ENCODE peak calls at places on chromosomes 13 and 19, in six cellular contexts. T is Panc1; I is ovary; K is tibial artery; V is heart right ventricle; X is CD8-positive, alpha-beta T cell. O is an unnamed sample.

GRCh38 chr19:4847190-4847973 is 15.9 kb upstream of the TICAM1 start:
- DNase-seq in T (no peak), V (no peak), X (no peak), I (no peak), K (no peak), O (no peak)

GRCh38 chr19:5665781-5666513 is 14.4 kb downstream of the MICOS13 start:
- DNase-seq in K (no peak), X (no peak), T (no peak), V (no peak), I (no peak), O (no peak)

GRCh38 chr19:22422220-22422619 is at the start of gene ZNF98:
- DNase-seq in V (peak; percentile 29), I (no peak), T (no peak), K (no peak), X (no peak), O (no peak)

GRCh38 chr13:96492758-96493157 is 402.9 kb downstream of the HS6ST3 start:
- DNase-seq in I (no peak), K (no peak), V (peak; percentile 8), T (no peak), X (no peak), O (no peak)

GRCh38 chr19:30696514-30696913 is 324.3 kb downstream of the ZNF536 start:
- DNase-seq in X (no peak), K (peak; percentile 13), I (no peak), T (no peak), V (no peak), O (peak; percentile 55)

GRCh38 chr19:3362217-3362907 is 4.0 kb upstream of the NFIC start:
- DNase-seq in K (no peak), X (no peak), T (no peak), I (no peak), V (no peak), O (no peak)

GRCh38 chr19:12015015-12015752 is 20.3 kb downstream of the ZNF433 start:
- DNase-seq in V (no peak), T (no peak), I (no peak), X (no peak), K (no peak), O (no peak)

GRCh38 chr13:99385161-99385560 is 78.0 kb upstream of the GPR183 start:
- DNase-seq in T (no peak), I (no peak), V (no peak), K (no peak), X (peak; percentile 8), O (no peak)

GRCh38 chr19:30781519-30781918 is 409.3 kb downstream of the ZNF536 start:
- DNase-seq in T (no peak), X (no peak), K (no peak), I (no peak), V (no peak), O (no peak)

GRCh38 chr19:51163257-51163656 is 21.2 kb downstream of the SIGLEC7 start:
- DNase-seq in T (no peak), K (no peak), I (peak; percentile 53), X (no peak), V (no peak), O (no peak)

GRCh38 chr19:30320466-30320865 is 51.7 kb upstream of the ZNF536 start:
- DNase-seq in I (no peak), K (no peak), T (no peak), X (no peak), V (no peak), O (no peak)

GRCh38 chr13:25733061-25733491 is 318.7 kb downstream of the SHISA2 start:
- DNase-seq in T (no peak), V (no peak), K (no peak), I (no peak), X (no peak), O (no peak)

GRCh38 chr19:37963190-37963947 is 56.4 kb downstream of the SIPA1L3 start:
- DNase-seq in X (no peak), V (no peak), I (no peak), K (no peak), T (no peak), O (peak; percentile 22)

GRCh38 chr13:19845758-19846157 is 17.7 kb downstream of the ZMYM5 start:
- DNase-seq in X (no peak), T (peak; percentile 77), V (no peak), I (no peak), K (no peak), O (no peak)

GRCh38 chr13:41821195-41821594 is 139.7 kb downstream of the VWA8 start:
- DNase-seq in X (no peak), I (no peak), K (no peak), T (no peak), V (no peak), O (no peak)

GRCh38 chr19:8445488-8446001 is 770 bp downstream of the HNRNPM start:
- DNase-seq in I (peak; percentile 75), X (peak; percentile 44), T (no peak), V (peak; percentile 69), K (peak; percentile 82), O (peak; percentile 58)

GRCh38 chr19:51398096-51398704 is 7.8 kb upstream of the C19orf84 start:
- DNase-seq in I (no peak), X (no peak), K (no peak), V (no peak), T (no peak), O (no peak)

GRCh38 chr13:58025821-58026220 is 394.3 kb downstream of the PCDH17 start:
- DNase-seq in X (no peak), T (no peak), I (no peak), V (no peak), K (no peak), O (no peak)

GRCh38 chr19:57675881-57676280 is 5.9 kb upstream of the ZNF551 start:
- DNase-seq in K (no peak), T (no peak), I (no peak), V (no peak), X (no peak), O (no peak)

GRCh38 chr13:36553501-36553900 is 120.3 kb upstream of the SERTM1 start:
- DNase-seq in I (no peak), X (no peak), V (no peak), T (no peak), K (no peak), O (no peak)

GRCh38 chr13:36551445-36551844 is 119.2 kb downstream of the CCNA1 start:
- DNase-seq in K (no peak), T (no peak), I (no peak), X (no peak), V (no peak), O (no peak)

GRCh38 chr13:36559388-36559787 is 114.4 kb upstream of the SERTM1 start:
- DNase-seq in K (no peak), I (no peak), X (no peak), T (no peak), V (no peak), O (no peak)

GRCh38 chr13:36552334-36552733 is 120.0 kb downstream of the CCNA1 start:
- DNase-seq in X (no peak), K (no peak), I (no peak), T (no peak), V (no peak), O (no peak)

DNA sequence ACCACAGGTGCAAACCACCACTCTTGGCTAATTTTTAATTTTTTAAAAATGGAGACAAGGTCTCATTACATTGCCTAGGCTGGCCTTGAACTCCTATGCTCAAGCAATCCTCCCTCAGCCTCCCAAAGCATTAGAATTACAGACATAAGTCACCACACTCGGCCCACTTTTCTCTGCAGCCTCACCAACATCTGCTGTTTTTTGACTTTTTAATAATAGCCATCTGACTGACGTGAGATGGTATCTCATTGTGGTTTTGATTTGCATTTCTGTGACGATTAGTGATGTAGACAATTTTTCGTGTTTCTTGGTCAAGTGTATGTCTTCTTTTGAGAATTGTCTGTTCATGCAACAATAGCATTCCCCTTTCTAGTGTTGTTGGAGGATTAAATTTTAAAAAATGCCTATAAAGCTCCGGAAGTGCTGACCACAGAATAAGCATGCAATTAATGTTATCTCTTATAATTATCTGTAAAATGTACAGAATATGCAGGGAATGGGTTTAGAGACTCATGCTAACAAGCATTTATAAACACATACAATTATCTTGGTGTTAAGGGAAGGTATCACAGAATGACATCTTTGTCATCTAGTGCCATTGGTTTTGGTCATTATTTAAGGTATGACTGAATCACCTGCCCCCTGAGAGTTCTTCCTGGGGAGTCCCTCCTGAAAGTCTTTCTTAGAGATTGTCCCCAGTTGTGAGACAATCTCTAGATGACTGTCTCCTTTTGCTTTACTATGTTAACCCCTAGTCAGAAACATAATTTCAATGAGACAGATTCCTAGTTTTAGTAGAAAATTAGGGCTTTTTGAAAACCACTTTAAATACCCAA is 118.5 kb upstream of the SERTM1 start:
- DNase-seq in I (no peak), K (no peak), V (no peak), T (no peak), X (no peak), O (no peak)
- H3K4me1 ChIP-seq in I (no peaks in the 10 kb centered on the region), K (no peaks in the 10 kb centered on the region), V (no peaks in the 10 kb centered on the region), T (no peaks in the 10 kb centered on the region), X (no peaks in the 10 kb centered on the region), O (no peaks in the 10 kb centered on the region)

GRCh38 chr13:106524108-106524507 is 11.4 kb downstream of the EFNB2 start:
- DNase-seq in T (no peak), I (no peak), X (no peak), V (no peak), K (no peak), O (peak; percentile 82)
- H3K4me1 ChIP-seq in T (no peaks in the 10 kb centered on the region), I (no peaks in the 10 kb centered on the region), X (no peaks in the 10 kb centered on the region), V (peaks cover 94% of the 10 kb centered on the region), K (no peaks in the 10 kb centered on the region), O (peaks cover 44% of the 10 kb centered on the region)

GRCh38 chr19:1263198-1263597 is 5.9 kb upstream of the CIRBP start:
- DNase-seq in T (no peak), V (no peak), X (no peak), K (no peak), I (peak; percentile 47), O (no peak)

GRCh38 chr19:1266116-1266817 is 2.9 kb upstream of the CIRBP start:
- DNase-seq in X (peak; percentile 83), I (peak; percentile 86), V (peak; percentile 90), K (peak; percentile 94), T (no peak), O (peak; percentile 92)

GRCh38 chr19:1265611-1266115 is 3.5 kb upstream of the CIRBP start:
- DNase-seq in T (no peak), X (peak; percentile 55), I (peak; percentile 72), V (peak; percentile 63), K (peak; percentile 95), O (peak; percentile 68)

GRCh38 chr19:1266818-1267440 is 2.2 kb upstream of the CIRBP start:
- DNase-seq in I (peak; percentile 90), V (peak; percentile 72), K (peak; percentile 88), X (peak; percentile 73), T (no peak), O (peak; percentile 74)

GRCh38 chr19:1264801-1265610 is 4.1 kb upstream of the CIRBP start:
- DNase-seq in T (no peak), V (peak; percentile 77), I (peak; percentile 80), K (peak; percentile 89), X (no peak), O (peak; percentile 64)
- H3K4me1 ChIP-seq in T (peaks cover 42% of the 10 kb centered on the region), V (peaks cover 68% of the 10 kb centered on the region), I (peaks cover 35% of the 10 kb centered on the region), K (peaks cover 13% of the 10 kb centered on the region), X (peaks cover 63% of the 10 kb centered on the region), O (peaks cover 55% of the 10 kb centered on the region)

GRCh38 chr19:15280915-15281683 is 48.9 kb upstream of the EPHX3 start:
- DNase-seq in I (peak; percentile 79), T (no peak), K (peak; percentile 92), V (peak; percentile 83), X (no peak), O (peak; percentile 85)

GRCh38 chr19:15279326-15279904 is 47.2 kb upstream of the EPHX3 start:
- DNase-seq in X (no peak), T (no peak), V (no peak), K (no peak), I (no peak), O (no peak)

GRCh38 chr19:15280048-15280725 is 47.9 kb upstream of the EPHX3 start:
- DNase-seq in V (no peak), I (no peak), K (peak; percentile 83), X (no peak), T (no peak), O (peak; percentile 62)

GRCh38 chr19:15274477-15274876 is 42.2 kb upstream of the EPHX3 start:
- DNase-seq in I (no peak), T (no peak), K (no peak), V (no peak), X (no peak), O (no peak)

GRCh38 chr19:15276620-15277019 is 44.4 kb upstream of the EPHX3 start:
- DNase-seq in T (no peak), I (no peak), V (no peak), X (no peak), K (no peak), O (no peak)
- H3K4me1 ChIP-seq in T (peaks cover 33% of the 10 kb centered on the region), I (peaks cover 55% of the 10 kb centered on the region), V (peaks cover 100% of the 10 kb centered on the region), X (peaks cover 71% of the 10 kb centered on the region), K (no peaks in the 10 kb centered on the region), O (peaks cover 24% of the 10 kb centered on the region)

O was measured in BE2C.